ENCODE peak calls at places on chromosome 19, in ten cellular contexts. N is ELR; V is left cardiac atrium; I is GM12892; K is NCI-H2029 treated with DMSO at 0.1 percent for 48 hours; U is neural progenitor cell; Y is stimulated activated CD8-positive, alpha-beta memory T cell treated with anti-CD3 and anti-CD28 coated beads, Interleukin-15, amount 100 ng/mL, for 48 hours; E is H1; G is stimulated activated naive CD8-positive, alpha-beta T cell treated with anti-CD3 and anti-CD28 coated beads, Interleukin-15, Interleukin-2, amounts not matched to agents 100 U/mL and 50 U/mL, for 24 hours; X is erythroblast. C is an unnamed sample.

GRCh38 chr19:48443731-48444128 is 2.1 kb upstream of the GRWD1 start:
- DNase-seq in N (no peak), V (no peak), I (no peak), K (no peak), U (no peak), Y (no peak), E (no peak), G (no peak), X (no peak), C (no peak)

GRCh38 chr19:18009412-18010066 is 1.6 kb downstream of the ARRDC2 start:
- DNase-seq in N (peak; percentile 41), V (no peak), I (no peak), K (no peak), U (no peak), Y (no peak), E (no peak), G (no peak), X (no peak), C (peak; percentile 40)

GRCh38 chr19:13441810-13442512 is 64.3 kb downstream of the CACNA1A start:
- DNase-seq in N (peak; percentile 50), V (peak; percentile 35), I (peak; percentile 29), K (no peak), U (peak; percentile 91), Y (peak; percentile 3), E (no peak), G (peak; percentile 52), X (peak; percentile 64), C (peak; percentile 47)

GRCh38 chr19:7311911-7312310 is 17.7 kb upstream of the INSR start:
- DNase-seq in N (no peak), V (no peak), I (no peak), K (no peak), U (no peak), Y (no peak), E (no peak), G (no peak), X (no peak), C (no peak)

GRCh38 chr19:35267818-35268545 is 780 bp upstream of the USF2 start:
- DNase-seq in N (peak; percentile 77), V (peak; percentile 86), I (peak; percentile 97), K (peak; percentile 28), U (peak; percentile 89), Y (peak; percentile 66), E (no peak), G (peak; percentile 85), X (peak; percentile 94), C (peak; percentile 70)

GRCh38 chr19:35447870-35448492 is at the start of gene FFAR2:
- DNase-seq in N (no peak), V (no peak), I (no peak), K (no peak), U (no peak), Y (no peak), E (no peak), G (no peak), X (no peak), C (no peak)

GRCh38 chr19:17687857-17688784 is at the start of gene UNC13A:
- DNase-seq in N (peak; percentile 56), V (peak; percentile 50), I (peak; percentile 62), K (no peak), U (peak; percentile 92), Y (peak; percentile 23), E (no peak), G (peak; percentile 68), X (peak; percentile 44), C (peak; percentile 59)

GRCh38 chr19:18357442-18358264 is 17.3 kb downstream of the PGPEP1 start:
- DNase-seq in N (no peak), V (no peak), I (no peak), K (no peak), U (no peak), Y (no peak), E (no peak), G (no peak), X (no peak), C (no peak)

GRCh38 chr19:50877338-50877737 is 4.1 kb downstream of the KLK2 start:
- DNase-seq in N (no peak), V (no peak), I (no peak), K (no peak), U (no peak), Y (no peak), E (no peak), G (no peak), X (no peak), C (no peak)

GRCh38 chr19:40718774-40719391 is 2.0 kb downstream of the ITPKC start:
- DNase-seq in N (peak; percentile 66), V (peak; percentile 57), I (no peak), K (peak; percentile 21), U (peak; percentile 46), Y (no peak), E (no peak), G (peak; percentile 22), X (peak; percentile 57), C (peak; percentile 34)

GRCh38 chr19:47471733-47472457 is at the start of gene SLC8A2:
- DNase-seq in N (peak; percentile 64), V (peak; percentile 67), I (no peak), K (peak; percentile 21), U (peak; percentile 97), Y (peak; percentile 26), E (peak; percentile 70), G (peak; percentile 49), X (peak; percentile 63), C (peak; percentile 74)

GRCh38 chr19:49409441-49410029 is 13.7 kb downstream of the PTH2 start:
- DNase-seq in N (no peak), V (no peak), I (no peak), K (no peak), U (no peak), Y (no peak), E (no peak), G (no peak), X (no peak), C (no peak)

GRCh38 chr19:8069116-8069973 is 16.8 kb downstream of the CCL25 start:
- DNase-seq in N (no peak), V (no peak), I (no peak), K (peak; percentile 97), U (peak; percentile 63), Y (no peak), E (peak; percentile 53), G (peak; percentile 20), X (peak; percentile 80), C (peak; percentile 9)

GRCh38 chr19:2255982-2256685 is at the start of gene JSRP1:
- DNase-seq in N (no peak), V (no peak), I (no peak), K (peak; percentile 39), U (no peak), Y (no peak), E (no peak), G (no peak), X (no peak), C (peak; percentile 73)

GRCh38 chr19:23116802-23117571 is at the start of gene ZNF730:
- DNase-seq in N (peak; percentile 73), V (peak; percentile 45), I (peak; percentile 64), K (peak; percentile 10), U (peak; percentile 99), Y (peak; percentile 43), E (peak; percentile 66), G (peak; percentile 59), X (peak; percentile 85), C (no peak)

GRCh38 chr19:32309711-32310390 is 35.6 kb upstream of the ZNF507 start:
- DNase-seq in N (no peak), V (no peak), I (no peak), K (no peak), U (no peak), Y (no peak), E (no peak), G (no peak), X (no peak), C (no peak)

GRCh38 chr19:19421326-19421725 is 15.9 kb downstream of the GATAD2A start:
- DNase-seq in N (no peak), V (no peak), I (no peak), K (no peak), U (no peak), Y (no peak), E (no peak), G (no peak), X (no peak), C (no peak)

GRCh38 chr19:15836345-15836594 is 20.8 kb upstream of the OR10H1 start:
- DNase-seq in N (no peak), V (no peak), I (no peak), K (no peak), U (no peak), Y (no peak), E (no peak), G (no peak), X (no peak), C (no peak)

GRCh38 chr19:38317104-38317612 is 1.4 kb upstream of the YIF1B start:
- DNase-seq in N (no peak), V (no peak), I (no peak), K (no peak), U (no peak), Y (no peak), E (no peak), G (peak; percentile 27), X (peak; percentile 92), C (no peak)

GRCh38 chr19:41893899-41894298 is 10.9 kb downstream of the ARHGEF1 start:
- DNase-seq in N (peak; percentile 43), V (no peak), I (no peak), K (no peak), U (peak; percentile 38), Y (no peak), E (no peak), G (no peak), X (no peak), C (no peak)

GRCh38 chr19:7483720-7484201 is 5.1 kb downstream of the PEX11G start:
- DNase-seq in N (no peak), V (no peak), I (no peak), K (no peak), U (no peak), Y (no peak), E (no peak), G (no peak), X (no peak), C (no peak)

GRCh38 chr19:54533476-54533875 is 30.8 kb downstream of the LAIR2 start:
- DNase-seq in N (no peak), V (no peak), I (no peak), K (no peak), U (no peak), Y (no peak), E (no peak), G (no peak), X (no peak), C (no peak)

GRCh38 chr19:55418185-55418584 is 10.6 kb upstream of the UBE2S start:
- DNase-seq in N (peak; percentile 91), V (peak; percentile 37), I (no peak), K (peak; percentile 3), U (peak; percentile 86), Y (no peak), E (peak; percentile 41), G (peak; percentile 58), X (peak; percentile 84), C (peak; percentile 75)

GRCh38 chr19:35585844-35586243 is at the start of gene PMIS2:
- DNase-seq in N (peak; percentile 5), V (no peak), I (no peak), K (no peak), U (peak; percentile 38), Y (peak; percentile 15), E (peak; percentile 13), G (peak; percentile 28), X (peak; percentile 25), C (no peak)

GRCh38 chr19:54517483-54517882 is 14.9 kb downstream of the LAIR2 start:
- DNase-seq in N (peak; percentile 54), V (peak; percentile 60), I (no peak), K (peak; percentile 63), U (peak; percentile 60), Y (peak; percentile 30), E (no peak), G (peak; percentile 75), X (peak; percentile 54), C (peak; percentile 64)